ENCODE peak calls at places on chromosomes 3 and 15, in nine cellular contexts. Q is NB4, H is nephron progenitor cell, X is lower leg skin, P is retinal pigment epithelial cell, E is kidney epithelial cell, W is astrocyte of the spinal cord, O is endothelial cell, K is bronchial epithelial cell. R is an unnamed sample.

GRCh38 chr3:47867451-47868017 is 64.6 kb downstream of the DHX30 start:
- DNase-seq in Q (no peak), H (no peak), X (no peak), P (no peak), E (no peak), W (no peak), O (no peak), K (no peak), R (no peak)

GRCh38 chr15:63313866-63314265 is 36.5 kb downstream of the APH1B start:
- DNase-seq in Q (no peak), H (no peak), X (peak; percentile 62), P (no peak), E (no peak), W (no peak), O (no peak), K (no peak), R (no peak)

GRCh38 chr15:87752250-87752951 is 504.1 kb downstream of the NTRK3 start:
- DNase-seq in Q (no peak), H (no peak), X (no peak), P (peak; percentile 88), E (peak; percentile 66), W (peak; percentile 89), O (no peak), K (peak; percentile 64), R (peak; percentile 78)

GRCh38 chr15:39291690-39292089 is 289.2 kb upstream of the THBS1 start:
- DNase-seq in Q (no peak), H (no peak), X (no peak), P (no peak), E (no peak), W (no peak), O (no peak), K (no peak), R (no peak)

GRCh38 chr3:184814214-184814613 is 2.2 kb downstream of the VPS8 start:
- DNase-seq in Q (peak; percentile 26), H (no peak), X (no peak), P (no peak), E (no peak), W (no peak), O (no peak), K (peak; percentile 6), R (no peak)

GRCh38 chr15:42092666-42093445 is 1.5 kb downstream of the PLA2G4D start:
- DNase-seq in Q (no peak), H (no peak), X (no peak), P (no peak), E (no peak), W (no peak), O (no peak), K (no peak), R (no peak)

GRCh38 chr3:168618827-168619226 is 523.1 kb upstream of the GOLIM4 start:
- DNase-seq in Q (no peak), H (no peak), X (no peak), P (no peak), E (no peak), W (no peak), O (no peak), K (no peak), R (no peak)

GRCh38 chr3:69725994-69726571 is 13.2 kb upstream of the MITF start:
- DNase-seq in Q (no peak), H (no peak), X (no peak), P (no peak), E (no peak), W (no peak), O (no peak), K (no peak), R (no peak)

GRCh38 chr3:42098171-42098570 is 7.0 kb downstream of the TRAK1 start:
- DNase-seq in Q (no peak), H (no peak), X (no peak), P (no peak), E (no peak), W (no peak), O (no peak), K (no peak), R (no peak)

DNA sequence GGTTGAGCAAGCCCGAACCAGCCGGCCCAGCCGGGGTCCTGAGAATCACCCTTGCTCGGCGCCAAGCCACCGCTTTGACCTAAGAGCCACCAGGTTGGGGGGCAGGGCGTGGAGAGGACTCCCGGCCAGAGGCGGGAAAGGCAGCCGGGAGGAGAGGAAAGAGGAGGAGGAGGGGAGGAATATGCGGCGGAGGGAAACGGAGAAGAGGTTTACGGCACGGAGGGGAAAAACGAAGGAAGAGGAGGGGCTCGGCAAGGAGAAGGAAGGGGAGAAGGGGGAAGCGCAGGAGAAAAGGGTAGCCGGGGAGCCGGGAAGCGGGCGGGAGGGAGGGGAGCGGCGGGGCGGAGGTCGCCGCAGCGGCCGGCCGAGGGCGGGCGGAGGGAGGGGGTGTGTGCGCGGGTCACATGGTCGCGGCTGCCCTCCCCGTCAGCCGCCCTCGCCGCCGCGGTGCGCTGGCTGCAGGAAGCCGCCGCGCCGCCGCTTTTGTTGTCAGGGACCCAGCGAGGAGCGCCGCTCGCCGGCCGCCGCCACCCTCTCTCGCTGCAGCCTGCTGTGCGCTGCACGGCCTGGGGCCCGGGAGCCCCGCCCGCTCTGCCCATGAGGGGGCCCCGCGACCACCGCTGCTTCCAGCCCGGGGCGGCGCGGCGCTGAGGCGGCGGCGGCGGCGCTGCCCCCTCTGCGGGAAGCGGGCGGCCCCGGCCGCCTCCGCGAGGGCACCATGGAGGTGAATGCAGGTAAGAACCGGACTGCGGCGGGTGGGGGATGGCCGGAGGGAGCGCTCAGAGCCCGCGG is at the start of gene NR1D2:
- DNase-seq in Q (peak; percentile 87), H (peak; percentile 88), X (peak; percentile 97), P (peak; percentile 39), E (no peak), W (peak; percentile 78), O (peak; percentile 82), K (peak; percentile 54), R (peak; percentile 34)
- TF ChIP-seq CTCF in Q (no peak), H (no peak), X (no peak), P (no peak), E (no peak), W (no peak), O (no peak), K (no peak), R (no peak)

GRCh38 chr3:51538459-51539290 is at the start of gene RAD54L2:
- DNase-seq in Q (peak; percentile 88), H (peak; percentile 85), X (peak; percentile 95), P (peak; percentile 39), E (peak; percentile 25), W (peak; percentile 88), O (peak; percentile 85), K (peak; percentile 60), R (peak; percentile 59)
- TF ChIP-seq CTCF in Q (no peak), H (no peak), X (no peak), P (no peak), E (no peak), W (no peak), O (no peak), K (peak; percentile 18), R (no peak)

DNA sequence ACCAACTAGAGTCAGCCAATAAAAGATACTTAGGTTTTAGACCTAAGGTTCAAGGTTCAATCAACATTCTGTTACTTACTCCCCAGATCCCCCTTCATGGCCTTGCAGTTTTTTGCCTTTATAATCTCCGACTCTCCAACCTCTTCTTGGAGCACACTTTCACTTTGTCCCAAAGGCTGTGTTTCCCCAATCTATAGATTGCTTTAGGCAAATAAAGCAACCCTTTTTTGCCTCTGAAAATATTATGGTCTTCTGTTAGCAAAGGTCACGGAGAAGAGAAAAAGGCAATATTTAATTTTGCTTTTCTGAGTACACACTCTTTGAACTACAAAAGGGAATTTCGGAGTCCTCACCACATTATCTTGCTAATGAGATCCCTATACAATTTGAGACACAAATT is 268.1 kb downstream of the PLOD2 start:
- DNase-seq in Q (no peak), H (no peak), X (no peak), P (no peak), E (no peak), W (no peak), O (no peak), K (no peak), R (no peak)
- TF ChIP-seq CTCF in Q (no peak), H (no peak), X (no peak), P (no peak), E (no peak), W (no peak), O (no peak), K (no peak), R (no peak)

DNA sequence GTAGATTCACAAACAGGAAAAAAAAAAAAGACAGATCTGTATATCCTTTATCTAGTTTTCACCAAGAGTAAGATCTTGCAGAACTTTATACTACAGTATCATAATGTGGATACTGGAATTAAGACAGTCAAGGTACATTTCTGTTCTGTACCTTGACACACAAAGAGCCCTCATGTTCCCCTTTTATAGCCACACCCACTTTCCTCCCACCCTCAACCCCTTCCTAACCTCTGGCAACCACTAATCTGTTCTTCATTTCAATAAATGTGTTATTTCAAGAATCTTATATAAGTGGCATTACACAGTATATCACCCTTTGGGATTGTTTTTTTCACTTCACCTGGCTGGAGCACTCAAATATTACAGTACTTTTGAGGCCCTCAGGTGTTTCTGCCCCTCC is 3.6 kb upstream of the RAB6B start:
- DNase-seq in Q (peak; percentile 66), H (no peak), X (no peak), P (no peak), E (no peak), W (no peak), O (no peak), K (no peak), R (no peak)
- TF ChIP-seq CTCF in Q (no peak), H (no peak), X (no peak), P (no peak), E (no peak), W (no peak), O (no peak), K (no peak), R (no peak)

GRCh38 chr3:151794080-151794479 is 19.8 kb upstream of the AADAC start:
- DNase-seq in Q (no peak), H (no peak), X (no peak), P (no peak), E (no peak), W (no peak), O (no peak), K (no peak), R (no peak)
- TF ChIP-seq CTCF in Q (no peak), H (no peak), X (no peak), P (no peak), E (no peak), W (no peak), O (no peak), K (no peak), R (no peak)

GRCh38 chr3:36923523-36923943 is 21.3 kb downstream of the TRANK1 start:
- DNase-seq in Q (no peak), H (no peak), X (peak; percentile 46), P (no peak), E (no peak), W (no peak), O (no peak), K (no peak), R (no peak)
- TF ChIP-seq CTCF in Q (no peak), H (no peak), X (no peak), P (no peak), E (no peak), W (peak; percentile 26), O (no peak), K (no peak), R (no peak)

R was measured in AG04450.